ENCODE peak calls at places on chromosomes 7 and 10, in seven cellular contexts. R is choroid plexus epithelial cell, S is GM12865, K is fibroblast of pulmonary artery, V is psoas muscle, A is stomach, D is dorsolateral prefrontal cortex. T is an unnamed sample.

GRCh38 chr10:62803993-62804383 is 532 bp upstream of the ADO start:
- DNase-seq in D (no peak), S (no peak), R (peak; percentile 32), V (no peak), K (no peak), A (no peak), T (peak; percentile 32)

GRCh38 chr7:86914468-86915054 is 144.9 kb downstream of the ELAPOR2 start:
- DNase-seq in R (peak; percentile 33), A (no peak), K (peak; percentile 42), S (peak; percentile 22), D (no peak), V (no peak), T (no peak)

GRCh38 chr10:85665078-85665477 is 701.5 kb downstream of the GRID1 start:
- DNase-seq in S (no peak), A (no peak), V (no peak), D (no peak), K (no peak), R (no peak), T (no peak)

GRCh38 chr7:29569648-29570047 is 6.0 kb downstream of the PRR15 start:
- DNase-seq in R (no peak), V (no peak), S (no peak), K (peak; percentile 50), A (no peak), D (no peak), T (no peak)

GRCh38 chr7:2019693-2020511 is 212.8 kb downstream of the MAD1L1 start:
- DNase-seq in R (peak; percentile 90), S (peak; percentile 22), K (peak; percentile 87), V (peak; percentile 83), D (no peak), A (no peak), T (peak; percentile 78)

GRCh38 chr7:47580811-47581331 is 1.0 kb downstream of the TNS3 start:
- DNase-seq in K (no peak), D (no peak), S (no peak), R (no peak), V (no peak), A (no peak), T (no peak)

GRCh38 chr10:3622427-3622826 is 162.6 kb downstream of the KLF6 start:
- DNase-seq in S (no peak), R (no peak), V (no peak), K (no peak), D (no peak), A (no peak), T (no peak)

GRCh38 chr7:130941322-130942210 is 207.6 kb upstream of the KLF14 start:
- DNase-seq in V (peak; percentile 79), R (peak; percentile 82), K (peak; percentile 53), D (no peak), S (peak; percentile 67), A (peak; percentile 67), T (no peak)

GRCh38 chr7:33904680-33905388 is 505 bp upstream of the BMPER start:
- DNase-seq in R (peak; percentile 31), D (no peak), V (peak; percentile 38), A (peak; percentile 40), K (peak; percentile 69), S (peak; percentile 11), T (no peak)

GRCh38 chr10:129049501-129049900 is 417.5 kb upstream of the MGMT start:
- DNase-seq in V (no peak), R (no peak), S (no peak), D (no peak), K (no peak), A (no peak), T (no peak)

GRCh38 chr10:70714245-70714644 is 41.9 kb downstream of the ADAMTS14 start:
- DNase-seq in D (peak; percentile 33), V (no peak), A (no peak), S (no peak), R (no peak), K (no peak), T (no peak)

GRCh38 chr10:53314856-53315255 is 542.3 kb upstream of the MBL2 start:
- DNase-seq in D (no peak), S (no peak), K (peak; percentile 94), V (no peak), R (peak; percentile 97), A (no peak), T (peak; percentile 77)

GRCh38 chr7:155580367-155580766 is 34.0 kb upstream of the CNPY1 start:
- DNase-seq in K (no peak), A (no peak), R (no peak), S (no peak), V (no peak), D (no peak), T (no peak)

GRCh38 chr10:373516-374309 is 238.5 kb downstream of the ZMYND11 start:
- DNase-seq in A (no peak), V (no peak), S (no peak), D (no peak), R (peak; percentile 88), K (peak; percentile 64), T (peak; percentile 16)

GRCh38 chr10:71423936-71424335 is 27.2 kb downstream of the CDH23 start:
- DNase-seq in K (no peak), V (no peak), R (no peak), A (no peak), D (no peak), S (no peak), T (no peak)

GRCh38 chr10:109029870-109030269 is 893.4 kb downstream of the XPNPEP1 start:
- DNase-seq in D (no peak), V (no peak), K (no peak), R (no peak), S (peak; percentile 4), A (no peak), T (no peak)

GRCh38 chr10:15088428-15089261 is at the start of gene ACBD7:
- DNase-seq in R (peak; percentile 81), V (peak; percentile 80), S (peak; percentile 85), A (peak; percentile 86), D (peak; percentile 55), K (peak; percentile 76), T (peak; percentile 21)

GRCh38 chr7:121547341-121548092 is 151.4 kb upstream of the FAM3C start:
- DNase-seq in K (peak; percentile 85), A (no peak), V (no peak), D (no peak), S (peak; percentile 69), R (peak; percentile 90), T (peak; percentile 29)

GRCh38 chr7:100613447-100614185 is 1.3 kb downstream of the MOSPD3 start:
- DNase-seq in D (no peak), K (no peak), S (no peak), V (no peak), R (no peak), A (no peak), T (no peak)
- H3K4me3 ChIP-seq in D (peak overlapping the region; percentile 86), K (peak overlapping the region; percentile 76), S (no peak overlapping the region), V (peak overlapping the region; percentile 88), R (peak overlapping the region; percentile 82), A (peak overlapping the region; percentile 86), T (peak overlapping the region; percentile 90)

GRCh38 chr10:100024741-100025140 is 15.0 kb upstream of the DNMBP start:
- DNase-seq in V (no peak), K (no peak), S (no peak), R (no peak), A (no peak), D (no peak), T (no peak)
- H3K4me3 ChIP-seq in V (no peak overlapping the region), K (no peak overlapping the region), S (no peak overlapping the region), R (no peak overlapping the region), A (no peak overlapping the region), D (no peak overlapping the region), T (no peak overlapping the region)

DNA sequence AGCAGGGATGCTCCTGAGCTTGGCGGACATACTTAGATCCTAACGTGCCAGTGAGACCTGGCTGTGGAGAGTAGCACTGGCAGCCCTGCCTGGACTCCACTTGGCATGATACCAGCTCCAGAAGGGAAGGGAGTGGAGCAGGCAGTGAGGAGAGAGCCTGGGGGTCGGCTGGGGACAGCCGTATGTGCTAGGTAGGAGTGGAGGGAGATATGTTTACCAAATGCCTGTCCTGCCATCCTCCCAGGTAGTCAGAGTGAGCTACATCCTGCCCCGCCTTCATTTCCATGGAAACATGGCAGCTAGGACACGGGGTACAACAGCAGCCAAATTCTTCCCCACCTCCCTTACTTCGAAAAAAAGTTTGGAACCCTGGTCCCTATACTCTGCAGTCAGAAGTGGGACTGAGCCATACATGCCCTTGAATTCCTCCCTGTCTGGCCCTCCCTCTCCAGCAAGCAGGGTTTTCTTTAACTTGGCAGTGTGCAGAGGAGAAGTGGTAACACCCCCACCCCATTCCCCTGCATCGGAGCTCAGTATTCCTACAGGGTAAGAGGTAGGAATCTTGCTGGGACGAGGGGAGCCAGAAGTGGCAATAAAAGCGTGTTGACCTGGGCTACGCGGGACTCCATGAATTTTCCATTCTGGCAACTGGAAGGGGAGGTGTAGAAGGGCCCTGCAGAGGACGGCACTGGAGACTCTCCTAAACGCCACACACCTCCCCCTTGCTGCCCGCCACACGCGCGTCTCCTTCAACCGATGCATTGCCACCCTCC is 20.0 kb upstream of the SMO start:
- DNase-seq in S (no peak), D (no peak), A (no peak), V (no peak), R (no peak), K (no peak), T (no peak)
- H3K4me3 ChIP-seq in S (no peak overlapping the region), D (peak overlapping the region; percentile 56), A (peak overlapping the region; percentile 59), V (peak overlapping the region; percentile 62), R (peak overlapping the region; percentile 62), K (no peak overlapping the region), T (no peak overlapping the region)

DNA sequence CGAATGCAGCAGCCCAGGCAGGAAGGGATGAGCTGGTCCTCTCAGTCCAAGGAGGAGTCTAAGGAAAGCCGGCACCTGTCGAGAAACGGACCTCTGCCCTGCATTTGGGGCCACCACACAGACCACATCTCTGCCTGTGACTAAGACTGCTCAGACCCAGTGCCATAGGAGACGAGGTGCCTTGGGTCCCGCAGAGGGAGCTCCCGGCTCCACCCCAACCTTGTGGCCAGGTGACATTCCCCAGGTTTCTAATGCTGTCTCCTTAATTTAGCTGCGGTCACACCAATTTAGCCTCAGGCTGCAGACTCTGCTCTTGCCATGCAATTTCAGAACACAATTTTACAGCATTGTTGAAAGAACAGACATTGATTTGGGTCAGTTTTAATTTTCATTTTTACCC is 22.8 kb upstream of the CRHR2 start:
- DNase-seq in R (no peak), S (no peak), V (no peak), D (no peak), K (no peak), A (no peak), T (no peak)
- H3K4me3 ChIP-seq in R (no peak overlapping the region), S (no peak overlapping the region), V (no peak overlapping the region), D (no peak overlapping the region), K (no peak overlapping the region), A (no peak overlapping the region), T (no peak overlapping the region)

GRCh38 chr7:80630611-80631010 is 7.8 kb upstream of the CD36 start:
- DNase-seq in A (no peak), V (no peak), D (no peak), R (peak; percentile 69), K (peak; percentile 71), S (no peak), T (no peak)
- H3K4me3 ChIP-seq in A (no peak overlapping the region), V (peak overlapping the region; percentile 60), D (no peak overlapping the region), R (no peak overlapping the region), K (no peak overlapping the region), S (no peak overlapping the region), T (no peak overlapping the region)

GRCh38 chr10:8835453-8836167 is 781.1 kb downstream of the GATA3 start:
- DNase-seq in S (no peak), V (no peak), K (no peak), R (no peak), A (no peak), D (no peak), T (no peak)
- H3K4me3 ChIP-seq in S (no peak overlapping the region), V (no peak overlapping the region), K (no peak overlapping the region), R (no peak overlapping the region), A (no peak overlapping the region), D (no peak overlapping the region), T (no peak overlapping the region)

T was measured in AG04450.